ENCODE peak calls at places on chromosomes 1 and 21, in seven cellular contexts. Y is GM23248, A is HCT116, P is neural progenitor cell, K is MM.1S, U is PC-3, E is GM23338. Q is an unnamed sample.

GRCh38 chr1:162235261-162235780 is 141.3 kb downstream of the SPATA46 start:
- DNase-seq in Y (peak), A (no peak), P (peak), K (no peak), U (no peak), E (no peak), Q (no peak)

GRCh38 chr1:36924282-36924791 is 110.0 kb downstream of the GRIK3 start:
- DNase-seq in Y (peak), A (no peak), P (peak), K (peak), U (peak), E (peak), Q (peak)

GRCh38 chr1:209190591-209191241 is 392.8 kb upstream of the CAMK1G start:
- DNase-seq in Y (peak), A (peak), P (peak), K (peak), U (peak), E (peak), Q (peak)

GRCh38 chr1:56438901-56439551 is 140.3 kb downstream of the PLPP3 start:
- DNase-seq in Y (no peak), A (no peak), P (no peak), K (no peak), U (no peak), E (no peak), Q (no peak)

GRCh38 chr1:16183157-16183556 is 27.3 kb upstream of the EPHA2 start:
- DNase-seq in Y (peak), A (no peak), P (no peak), K (no peak), U (peak), E (no peak), Q (no peak)

GRCh38 chr1:153633161-153633746 is 612 bp upstream of the CHTOP start:
- DNase-seq in Y (no peak), A (no peak), P (no peak), K (no peak), U (peak), E (no peak), Q (no peak)

GRCh38 chr1:65050735-65051134 is 84.4 kb upstream of the JAK1 start:
- DNase-seq in Y (no peak), A (no peak), P (no peak), K (no peak), U (peak), E (no peak), Q (no peak)

GRCh38 chr21:33300701-33301631 is 23.8 kb upstream of the IFNAR1 start:
- DNase-seq in Y (no peak), A (no peak), P (no peak), K (no peak), U (peak), E (no peak), Q (peak)

GRCh38 chr1:165787741-165788140 is 19.1 kb upstream of the TMCO1 start:
- DNase-seq in Y (peak), A (no peak), P (no peak), K (no peak), U (no peak), E (no peak), Q (no peak)

GRCh38 chr1:210293191-210293607 is 35.5 kb upstream of the HHAT start:
- DNase-seq in Y (peak), A (no peak), P (no peak), K (no peak), U (no peak), E (no peak), Q (no peak)

GRCh38 chr21:32257952-32258785 is 20.7 kb downstream of the MIS18A start:
- DNase-seq in Y (peak), A (peak), P (peak), K (peak), U (peak), E (peak), Q (peak)

GRCh38 chr1:112849425-112849966 is 106.5 kb downstream of the SLC16A1 start:
- DNase-seq in Y (peak), A (no peak), P (peak), K (no peak), U (peak), E (peak), Q (no peak)

GRCh38 chr1:31811605-31812004 is 4.2 kb downstream of the SPOCD1 start:
- DNase-seq in Y (peak), A (no peak), P (peak), K (no peak), U (no peak), E (peak), Q (no peak)

GRCh38 chr1:114289321-114289720 is 135.7 kb upstream of the SYT6 start:
- DNase-seq in Y (no peak), A (no peak), P (no peak), K (no peak), U (no peak), E (no peak), Q (no peak)

GRCh38 chr1:114286960-114287359 is 133.3 kb upstream of the SYT6 start:
- DNase-seq in Y (no peak), A (no peak), P (no peak), K (no peak), U (no peak), E (no peak), Q (no peak)

GRCh38 chr1:114282751-114283403 is 129.2 kb upstream of the SYT6 start:
- DNase-seq in Y (peak), A (peak), P (peak), K (peak), U (peak), E (peak), Q (peak)

GRCh38 chr1:114286179-114286578 is 132.5 kb upstream of the SYT6 start:
- DNase-seq in Y (peak), A (no peak), P (no peak), K (no peak), U (no peak), E (peak), Q (no peak)
- TF ChIP-seq EZH2phosphoT487 in Y (no peak), A (no peak), P (no peak), K (no peak), U (no peak), E (no peak), Q (no peak)

GRCh38 chr1:21574464-21575151 is 65.4 kb downstream of the ALPL start:
- DNase-seq in Y (peak), A (no peak), P (peak), K (no peak), U (no peak), E (peak), Q (no peak)
- TF ChIP-seq EZH2phosphoT487 in Y (no peak), A (no peak), P (no peak), K (no peak), U (no peak), E (no peak), Q (no peak)

DNA sequence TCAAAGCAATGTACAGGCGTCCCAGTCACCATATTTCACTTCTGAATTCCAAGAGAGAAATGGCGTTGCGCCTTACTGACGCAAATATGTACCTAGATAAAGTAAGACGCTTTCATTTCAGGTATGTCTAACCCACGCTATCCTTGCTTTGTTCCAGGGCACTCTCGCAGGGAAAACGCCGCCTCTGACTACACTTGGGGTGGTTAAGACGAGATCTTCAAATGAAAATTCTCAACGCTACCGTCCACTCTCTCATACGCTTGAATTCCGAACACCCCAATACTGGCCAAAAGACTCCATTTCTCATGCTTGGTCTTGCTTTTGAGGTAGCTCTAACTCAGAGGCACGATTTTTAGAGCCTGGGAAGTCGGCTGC is 736 bp upstream of the ZMPSTE24 start:
- DNase-seq in Y (peak), A (peak), P (no peak), K (no peak), U (no peak), E (peak), Q (no peak)
- TF ChIP-seq EZH2phosphoT487 in Y (no peak), A (no peak), P (no peak), K (no peak), U (no peak), E (no peak), Q (no peak)

GRCh38 chr1:3442901-3443300 is 11.6 kb upstream of the ARHGEF16 start:
- DNase-seq in Y (no peak), A (no peak), P (no peak), K (no peak), U (no peak), E (no peak), Q (no peak)

GRCh38 chr1:3441880-3442279 is 12.6 kb upstream of the ARHGEF16 start:
- DNase-seq in Y (no peak), A (no peak), P (no peak), K (no peak), U (no peak), E (no peak), Q (no peak)

GRCh38 chr1:3443759-3444697 is 10.4 kb upstream of the ARHGEF16 start:
- DNase-seq in Y (no peak), A (no peak), P (no peak), K (no peak), U (peak), E (no peak), Q (no peak)

GRCh38 chr1:3442331-3442730 is 12.1 kb upstream of the ARHGEF16 start:
- DNase-seq in Y (no peak), A (no peak), P (no peak), K (no peak), U (no peak), E (no peak), Q (no peak)

GRCh38 chr1:3444736-3445135 is 9.7 kb upstream of the ARHGEF16 start:
- DNase-seq in Y (no peak), A (no peak), P (no peak), K (no peak), U (no peak), E (no peak), Q (no peak)
- TF ChIP-seq EZH2phosphoT487 in Y (no peak), A (no peak), P (no peak), K (no peak), U (no peak), E (no peak), Q (no peak)

DNA sequence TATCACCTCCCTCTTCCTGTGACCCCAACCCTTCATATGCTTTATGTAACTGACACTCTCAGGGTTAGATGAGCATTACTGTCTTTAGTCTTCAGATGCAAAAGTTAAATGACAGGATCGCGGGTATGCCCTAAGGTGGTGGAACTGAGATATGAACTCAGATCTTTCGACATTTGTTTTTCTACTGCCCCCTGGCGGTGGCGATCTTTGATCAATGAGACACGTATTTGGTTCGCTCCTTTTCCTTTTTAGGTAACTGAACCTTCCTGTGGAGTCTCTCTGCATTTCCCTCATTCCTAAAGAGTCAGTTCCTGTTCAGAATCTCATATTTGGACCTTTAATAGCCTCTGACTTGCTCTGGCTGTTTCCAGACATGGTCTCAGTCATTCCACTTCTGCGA is 47.8 kb upstream of the ZP4 start:
- DNase-seq in Y (no peak), A (no peak), P (no peak), K (no peak), U (peak), E (peak), Q (no peak)
- TF ChIP-seq EZH2phosphoT487 in Y (no peak), A (no peak), P (no peak), K (no peak), U (no peak), E (no peak), Q (no peak)

GRCh38 chr1:232302376-232303049 is 327.4 kb downstream of the SIPA1L2 start:
- DNase-seq in Y (no peak), A (no peak), P (no peak), K (no peak), U (no peak), E (no peak), Q (no peak)
- TF ChIP-seq EZH2phosphoT487 in Y (no peak), A (no peak), P (no peak), K (no peak), U (no peak), E (no peak), Q (no peak)

GRCh38 chr21:44521928-44522752 is 17.9 kb downstream of the KRTAP10-1 start:
- DNase-seq in Y (no peak), A (no peak), P (no peak), K (no peak), U (no peak), E (no peak), Q (no peak)

GRCh38 chr21:44521301-44521927 is 18.6 kb downstream of the KRTAP10-1 start:
- DNase-seq in Y (no peak), A (no peak), P (no peak), K (no peak), U (no peak), E (no peak), Q (no peak)

GRCh38 chr21:44518684-44519083 is 21.3 kb downstream of the KRTAP10-1 start:
- DNase-seq in Y (no peak), A (no peak), P (no peak), K (no peak), U (no peak), E (no peak), Q (no peak)

GRCh38 chr21:44519346-44520325 is 20.4 kb downstream of the KRTAP10-1 start:
- DNase-seq in Y (no peak), A (no peak), P (no peak), K (no peak), U (no peak), E (no peak), Q (no peak)

DNA sequence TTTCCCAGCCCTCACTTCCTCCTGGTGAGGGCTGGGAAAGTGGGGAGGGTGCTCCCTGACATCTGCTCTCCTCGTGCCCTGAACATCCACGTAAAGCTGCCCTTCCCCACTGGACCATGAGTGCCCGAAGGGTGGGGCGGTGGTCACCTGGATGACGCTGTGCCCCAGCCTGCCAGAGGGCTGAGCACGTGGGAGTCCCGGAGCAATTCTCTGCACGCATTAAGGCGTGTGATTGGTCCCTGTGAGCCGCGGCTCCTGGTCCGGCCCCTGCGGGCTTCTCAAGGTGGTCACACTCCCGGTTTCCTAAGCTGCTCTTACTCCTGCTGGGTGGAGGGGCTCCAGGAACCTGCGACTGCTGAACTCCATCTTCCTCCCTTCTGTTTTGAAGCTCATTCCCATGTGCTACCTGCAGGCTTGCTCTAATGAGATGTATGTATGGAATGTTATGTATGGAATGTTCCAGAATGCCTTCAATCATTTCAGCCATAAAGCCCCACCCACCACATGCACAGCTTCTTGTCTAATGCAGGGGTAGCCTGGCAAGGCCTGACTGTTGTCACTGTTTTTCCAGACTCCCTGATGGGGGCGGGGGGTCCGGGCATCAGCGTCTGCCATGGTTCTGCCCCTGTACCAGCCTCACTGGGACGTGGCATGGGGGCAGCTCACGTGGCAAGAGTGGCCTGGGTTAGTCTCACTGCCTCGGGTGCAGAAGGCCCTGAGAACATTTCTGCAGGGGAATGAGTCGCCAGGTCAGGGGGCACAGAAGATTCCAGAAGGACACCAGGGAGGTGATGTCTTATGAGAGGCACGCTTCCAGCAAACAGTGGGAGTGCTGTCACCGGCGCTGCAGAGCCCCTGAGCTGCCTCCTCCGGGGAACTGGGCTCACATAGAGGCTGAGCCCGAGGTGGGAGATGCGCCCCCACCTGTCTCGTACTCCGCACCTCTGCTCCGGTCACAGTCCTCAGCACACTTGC is 19.4 kb downstream of the KRTAP10-1 start:
- DNase-seq in Y (no peak), A (no peak), P (no peak), K (no peak), U (no peak), E (no peak), Q (no peak)
- TF ChIP-seq EZH2phosphoT487 in Y (no peak), A (no peak), P (no peak), K (no peak), U (no peak), E (no peak), Q (no peak)

GRCh38 chr1:225857256-225857655 is 24.9 kb downstream of the TMEM63A start:
- DNase-seq in Y (no peak), A (no peak), P (no peak), K (no peak), U (no peak), E (no peak), Q (no peak)
- TF ChIP-seq EZH2phosphoT487 in Y (no peak), A (no peak), P (no peak), K (no peak), U (no peak), E (no peak), Q (no peak)